ENCODE peak calls at places on chromosomes 7 and 10, in five cellular contexts. D, I, L, T and O are unnamed samples.

GRCh38 chr10:6840093-6840763 is 260.2 kb upstream of the PRKCQ start:
- DNase-seq in T (no peak), L (peak; percentile 40), I (no peak), D (no peak), O (no peak)

GRCh38 chr10:59887972-59888640 is 18.2 kb downstream of the CCDC6 start:
- DNase-seq in T (no peak), D (no peak), I (no peak), L (no peak), O (no peak)

GRCh38 chr7:96605045-96605716 is 104.5 kb downstream of the SEM1 start:
- DNase-seq in T (no peak), D (no peak), I (no peak), L (no peak), O (no peak)

GRCh38 chr7:117830422-117830954 is 42.8 kb downstream of the CTTNBP2 start:
- DNase-seq in T (no peak), D (no peak), L (no peak), I (no peak), O (peak; percentile 15)

GRCh38 chr10:19918800-19919199 is 102.6 kb downstream of the PLXDC2 start:
- DNase-seq in T (no peak), I (no peak), D (no peak), L (peak; percentile 72), O (no peak)

GRCh38 chr10:15182541-15183207 is 14.2 kb upstream of the NMT2 start:
- DNase-seq in L (peak; percentile 49), T (no peak), D (no peak), I (no peak), O (no peak)

GRCh38 chr7:149220534-149220933 is 18.9 kb upstream of the ZNF212 start:
- DNase-seq in I (no peak), T (no peak), D (no peak), L (peak; percentile 42), O (no peak)

GRCh38 chr10:87734987-87735827 is 75.5 kb downstream of the PAPSS2 start:
- DNase-seq in D (no peak), T (peak; percentile 70), L (peak; percentile 61), I (no peak), O (no peak)

GRCh38 chr7:150781016-150781415 is 19.1 kb downstream of the TMEM176B start:
- DNase-seq in D (no peak), T (no peak), I (no peak), L (no peak), O (no peak)

GRCh38 chr10:94314913-94315545 is 47.7 kb downstream of the NOC3L start:
- DNase-seq in L (no peak), I (no peak), T (no peak), D (no peak), O (no peak)

GRCh38 chr7:67019562-67020390 is 23.1 kb downstream of the TYW1 start:
- DNase-seq in L (no peak), D (no peak), I (no peak), T (peak; percentile 21), O (no peak)

GRCh38 chr7:135684699-135685098 is 22.4 kb downstream of the STMP1 start:
- DNase-seq in D (no peak), T (no peak), I (no peak), L (no peak), O (no peak)

GRCh38 chr10:90674927-90675326 is 182.9 kb downstream of the HTR7 start:
- DNase-seq in T (no peak), I (no peak), L (peak; percentile 73), D (no peak), O (no peak)

GRCh38 chr7:87342231-87342630 is 3.2 kb upstream of the CROT start:
- DNase-seq in T (no peak), L (no peak), D (no peak), I (no peak), O (no peak)

GRCh38 chr7:36871863-36872262 is 147.6 kb upstream of the AOAH start:
- DNase-seq in D (no peak), L (no peak), I (no peak), T (peak; percentile 73), O (no peak)

GRCh38 chr10:115827180-115827579 is 445.8 kb downstream of the GFRA1 start:
- DNase-seq in L (no peak), T (no peak), D (no peak), I (no peak), O (no peak)

GRCh38 chr7:27661776-27662489 is 750 bp downstream of the HIBADH start:
- DNase-seq in T (peak; percentile 62), D (no peak), I (no peak), L (no peak), O (peak; percentile 61)